ENCODE peak calls at places on chromosomes 11 and 22, in six cellular contexts. L is ovary, B is vagina, J is BJ, S is AG09309, P is suprapubic skin. H is an unnamed sample.

GRCh38 chr11:62491571-62492329 is 54.9 kb downstream of the AHNAK start:
- DNase-seq in L (no peak), J (no peak), B (no peak), P (no peak), S (no peak), H (no peak)

GRCh38 chr11:17500673-17501072 is 24.0 kb upstream of the ABCC8 start:
- DNase-seq in L (no peak), J (no peak), S (no peak), P (no peak), B (no peak), H (no peak)

GRCh38 chr11:35165416-35166368 is 26.7 kb downstream of the CD44 start:
- DNase-seq in J (no peak), S (peak; percentile 71), B (no peak), P (no peak), L (no peak), H (no peak)

GRCh38 chr11:6546735-6547134 is 49.7 kb downstream of the DNHD1 start:
- DNase-seq in B (no peak), P (no peak), S (no peak), J (no peak), L (no peak), H (no peak)

GRCh38 chr11:65414776-65415498 is 7.7 kb upstream of the NEAT1 start:
- DNase-seq in S (no peak), J (no peak), B (no peak), P (peak; percentile 74), L (no peak), H (no peak)

GRCh38 chr22:19554834-19555404 is 30.7 kb upstream of the CLDN5 start:
- DNase-seq in B (no peak), S (no peak), P (peak; percentile 55), J (no peak), L (no peak), H (no peak)

GRCh38 chr11:122714484-122714883 is 59.0 kb downstream of the UBASH3B start:
- DNase-seq in S (no peak), B (no peak), L (no peak), P (no peak), J (no peak), H (no peak)

GRCh38 chr22:38572065-38572464 is 2.1 kb upstream of the DMC1 start:
- DNase-seq in P (no peak), L (peak; percentile 19), S (no peak), B (no peak), J (no peak), H (no peak)

GRCh38 chr11:3049430-3050243 is 7.6 kb downstream of the CARS1 start:
- DNase-seq in J (peak; percentile 78), S (peak; percentile 92), L (peak; percentile 55), P (peak; percentile 94), B (no peak), H (peak; percentile 87)

GRCh38 chr22:24555496-24556253 is at the start of gene SNRPD3:
- DNase-seq in S (peak; percentile 71), B (no peak), J (peak; percentile 46), P (peak; percentile 97), L (peak; percentile 89), H (peak; percentile 73)

GRCh38 chr11:6356503-6356902 is 33.8 kb upstream of the SMPD1 start:
- DNase-seq in P (no peak), L (no peak), J (no peak), S (no peak), B (no peak), H (no peak)

GRCh38 chr22:35219012-35219411 is 38.3 kb upstream of the HMGXB4 start:
- DNase-seq in J (peak; percentile 25), P (no peak), L (no peak), S (peak; percentile 40), B (no peak), H (no peak)

GRCh38 chr22:30435674-30436126 is 10.1 kb downstream of the MTFP1 start:
- DNase-seq in S (no peak), P (no peak), L (no peak), B (no peak), J (no peak), H (no peak)

GRCh38 chr22:28883917-28884753 is 763 bp downstream of the ZNRF3 start:
- DNase-seq in L (peak; percentile 38), J (no peak), P (no peak), B (no peak), S (no peak), H (no peak)

GRCh38 chr11:19790831-19791552 is 78.4 kb downstream of the NAV2 start:
- DNase-seq in S (no peak), B (no peak), P (no peak), L (no peak), J (no peak), H (no peak)

GRCh38 chr11:74446445-74446844 is 20.9 kb downstream of the KCNE3 start:
- DNase-seq in B (no peak), J (no peak), P (no peak), L (no peak), S (no peak), H (peak; percentile 52)

GRCh38 chr22:44412136-44412731 is 85.8 kb downstream of the RTL6 start:
- DNase-seq in B (no peak), S (no peak), J (no peak), P (no peak), L (no peak), H (no peak)

GRCh38 chr11:116736763-116737162 is 36.0 kb downstream of the BUD13 start:
- DNase-seq in L (no peak), B (no peak), S (no peak), J (no peak), P (no peak), H (no peak)

GRCh38 chr22:45101828-45102227 is 61.9 kb upstream of the NUP50 start:
- DNase-seq in S (no peak), J (no peak), L (peak; percentile 23), P (no peak), B (no peak), H (peak; percentile 57)

GRCh38 chr11:10310301-10310841 is 5.5 kb downstream of the ADM start:
- DNase-seq in S (no peak), L (no peak), P (no peak), J (no peak), B (no peak), H (no peak)

GRCh38 chr11:132284611-132285010 is 914.2 kb downstream of the NTM start:
- DNase-seq in P (no peak), S (no peak), L (no peak), J (no peak), B (no peak), H (no peak)

GRCh38 chr22:49586244-49586748 is 241.4 kb downstream of the BRD1 start:
- DNase-seq in S (no peak), B (no peak), P (no peak), L (no peak), J (no peak), H (no peak)

GRCh38 chr11:122711831-122712378 is 56.4 kb downstream of the UBASH3B start:
- DNase-seq in L (no peak), J (no peak), S (no peak), B (no peak), P (no peak), H (no peak)

GRCh38 chr11:14773755-14774154 is 118.3 kb downstream of the CYP2R1 start:
- DNase-seq in B (no peak), J (no peak), L (no peak), P (no peak), S (no peak), H (no peak)

GRCh38 chr11:5564259-5565019 is 16.1 kb upstream of the OR52H1 start:
- DNase-seq in P (no peak), B (no peak), S (no peak), J (no peak), L (no peak), H (no peak)

GRCh38 chr11:37849731-37850130 is 1251.7 kb upstream of the RAG2 start:
- DNase-seq in B (no peak), S (no peak), L (no peak), P (no peak), J (no peak), H (no peak)

GRCh38 chr11:2459016-2459725 is 14.4 kb downstream of the KCNQ1 start:
- DNase-seq in B (no peak), L (no peak), P (peak; percentile 75), J (no peak), S (no peak), H (no peak)

GRCh38 chr22:42716221-42716620 is 4.4 kb downstream of the A4GALT start:
- DNase-seq in S (no peak), P (no peak), J (no peak), B (no peak), L (no peak), H (no peak)

GRCh38 chr22:31106001-31106571 is 1.3 kb downstream of the SELENOM start:
- DNase-seq in P (no peak), S (no peak), J (no peak), L (no peak), B (no peak), H (no peak)

GRCh38 chr22:33480118-33480517 is 421.9 kb upstream of the SYN3 start:
- DNase-seq in S (no peak), J (no peak), B (no peak), L (no peak), P (no peak), H (no peak)

DNA sequence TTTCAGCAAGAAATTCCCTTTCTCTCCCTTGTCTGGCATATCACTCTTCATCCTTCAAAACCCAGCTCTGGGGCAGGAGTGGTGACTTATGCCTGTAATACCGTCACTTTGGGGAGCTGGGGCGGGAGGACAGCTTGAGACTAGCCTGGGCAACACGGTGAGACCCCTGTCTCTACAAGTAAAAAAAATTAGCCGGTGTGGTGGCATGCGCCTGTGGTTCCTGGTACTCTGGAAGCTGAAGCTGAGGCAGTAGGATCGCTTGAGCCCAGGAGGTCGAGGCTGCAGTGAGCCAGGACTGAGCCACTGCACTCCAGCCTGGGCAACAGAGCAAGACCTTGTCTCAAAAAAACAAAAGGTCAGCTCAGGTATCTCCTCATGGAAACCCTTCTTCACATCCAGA is 1.4 kb upstream of the RCE1 start:
- DNase-seq in S (no peak), L (no peak), P (peak; percentile 67), J (no peak), B (no peak), H (no peak)
- H3K4me3 ChIP-seq in S (peak overlapping the region; percentile 98), L (no peak overlapping the region), P (peak overlapping the region; percentile 92), J (peak overlapping the region; percentile 90), B (peak overlapping the region; percentile 98), H (peak overlapping the region; percentile 99)

GRCh38 chr11:46333129-46333947 is 13.9 kb upstream of the DGKZ start:
- DNase-seq in S (no peak), J (no peak), L (no peak), B (no peak), P (no peak), H (no peak)
- H3K4me3 ChIP-seq in S (no peak overlapping the region), J (peak overlapping the region; percentile 27), L (peak overlapping the region; percentile 5), B (peak overlapping the region; percentile 47), P (peak overlapping the region; percentile 59), H (peak overlapping the region; percentile 9)

GRCh38 chr11:118609380-118610219 is 2.2 kb downstream of the PHLDB1 start:
- DNase-seq in S (no peak), L (no peak), B (no peak), P (peak; percentile 78), J (no peak), H (no peak)
- H3K4me3 ChIP-seq in S (peak overlapping the region; percentile 80), L (peak overlapping the region; percentile 76), B (peak overlapping the region; percentile 81), P (peak overlapping the region; percentile 69), J (peak overlapping the region; percentile 68), H (peak overlapping the region; percentile 84)

DNA sequence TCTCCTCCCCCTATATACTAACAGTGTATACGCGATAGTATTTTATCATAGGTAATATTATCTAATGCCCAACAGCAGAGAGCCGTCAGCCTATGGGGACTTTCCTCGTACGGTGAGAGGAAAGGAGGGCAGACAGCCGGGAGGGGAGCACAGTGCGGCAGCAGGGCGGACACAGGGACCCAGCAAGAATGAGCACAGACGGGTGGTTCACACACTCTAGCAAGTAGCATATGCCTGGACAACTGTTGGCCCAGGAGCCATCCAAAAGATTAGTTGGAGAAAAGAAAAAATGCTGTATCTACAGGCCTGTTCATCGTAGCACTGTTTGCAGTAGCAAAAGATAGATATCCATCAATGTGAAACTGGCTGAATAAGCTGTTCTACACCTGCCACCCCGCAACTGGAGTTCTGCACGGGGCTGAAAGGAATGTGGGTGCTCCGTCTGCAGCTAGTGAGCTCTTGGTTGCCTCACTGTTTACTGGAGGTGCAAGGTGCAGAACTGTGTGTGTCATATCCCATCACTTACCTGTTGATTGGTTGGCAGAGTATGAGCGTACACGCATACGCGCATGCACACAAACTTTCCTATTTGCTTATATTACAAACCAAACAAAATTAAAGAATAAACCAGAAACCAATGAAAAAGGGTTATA is 324.3 kb downstream of the TBC1D22A start:
- DNase-seq in P (peak; percentile 35), B (no peak), L (no peak), J (no peak), S (no peak), H (no peak)
- H3K4me3 ChIP-seq in P (no peak overlapping the region), B (no peak overlapping the region), L (no peak overlapping the region), J (no peak overlapping the region), S (no peak overlapping the region), H (no peak overlapping the region)